ENCODE peak calls at places on chromosomes 5 and 9, in seven cellular contexts. P, Y, G, F, L, Q and H are unnamed samples.

GRCh38 chr9:77534376-77535057 is 113.6 kb downstream of the GNA14 start:
- DNase-seq in P (peak), Y (no peak), G (no peak), F (no peak), L (no peak), Q (no peak), H (peak)

GRCh38 chr9:37037137-37037743 is 3.2 kb upstream of the PAX5 start:
- DNase-seq in P (peak), Y (no peak), G (no peak), F (no peak), L (no peak), Q (no peak), H (no peak)

GRCh38 chr5:36875051-36875788 is 1.3 kb upstream of the NIPBL start:
- DNase-seq in P (peak), Y (peak), G (peak), F (peak), L (no peak), Q (peak), H (peak)

GRCh38 chr5:172561151-172561550 is 79.9 kb upstream of the NEURL1B start:
- DNase-seq in P (no peak), Y (no peak), G (no peak), F (no peak), L (no peak), Q (no peak), H (no peak)

GRCh38 chr5:91182763-91183162 is 200.4 kb downstream of the ARRDC3 start:
- DNase-seq in P (peak), Y (peak), G (no peak), F (no peak), L (no peak), Q (peak), H (no peak)

GRCh38 chr5:43601454-43602260 is 1.3 kb upstream of the NNT start:
- DNase-seq in P (no peak), Y (no peak), G (no peak), F (no peak), L (no peak), Q (no peak), H (no peak)

GRCh38 chr9:34070601-34071340 is 22.1 kb upstream of the UBAP2 start:
- DNase-seq in P (no peak), Y (no peak), G (no peak), F (no peak), L (no peak), Q (peak), H (no peak)

GRCh38 chr9:16461231-16461840 is 409.1 kb downstream of the BNC2 start:
- DNase-seq in P (no peak), Y (no peak), G (no peak), F (no peak), L (no peak), Q (no peak), H (no peak)

GRCh38 chr5:107505763-107506534 is 164.8 kb downstream of the EFNA5 start:
- DNase-seq in P (peak), Y (no peak), G (no peak), F (no peak), L (no peak), Q (no peak), H (no peak)

GRCh38 chr9:17401858-17402257 is 177.0 kb upstream of the SH3GL2 start:
- DNase-seq in P (no peak), Y (no peak), G (no peak), F (no peak), L (no peak), Q (no peak), H (no peak)

GRCh38 chr5:67453526-67453925 is 256.9 kb upstream of the CD180 start:
- DNase-seq in P (no peak), Y (no peak), G (no peak), F (no peak), L (no peak), Q (no peak), H (no peak)

GRCh38 chr5:147534172-147534951 is 24.5 kb upstream of the DPYSL3 start:
- DNase-seq in P (no peak), Y (no peak), G (no peak), F (no peak), L (no peak), Q (no peak), H (no peak)
- H3K27ac ChIP-seq in P (no peak), Y (no peak), G (no peak), F (peak), L (peak), Q (no peak), H (no peak)

GRCh38 chr5:180618487-180618829 is 27.2 kb upstream of the SCGB3A1 start:
- DNase-seq in P (no peak), Y (no peak), G (no peak), F (no peak), L (no peak), Q (no peak), H (no peak)

GRCh38 chr5:180620014-180620413 is 28.7 kb upstream of the SCGB3A1 start:
- DNase-seq in P (no peak), Y (no peak), G (no peak), F (no peak), L (no peak), Q (no peak), H (no peak)

GRCh38 chr5:180619563-180619915 is 28.2 kb upstream of the SCGB3A1 start:
- DNase-seq in P (no peak), Y (no peak), G (no peak), F (no peak), L (no peak), Q (no peak), H (no peak)

GRCh38 chr5:180621311-180621710 is 28.1 kb downstream of the FLT4 start:
- DNase-seq in P (no peak), Y (no peak), G (no peak), F (no peak), L (no peak), Q (no peak), H (no peak)

DNA sequence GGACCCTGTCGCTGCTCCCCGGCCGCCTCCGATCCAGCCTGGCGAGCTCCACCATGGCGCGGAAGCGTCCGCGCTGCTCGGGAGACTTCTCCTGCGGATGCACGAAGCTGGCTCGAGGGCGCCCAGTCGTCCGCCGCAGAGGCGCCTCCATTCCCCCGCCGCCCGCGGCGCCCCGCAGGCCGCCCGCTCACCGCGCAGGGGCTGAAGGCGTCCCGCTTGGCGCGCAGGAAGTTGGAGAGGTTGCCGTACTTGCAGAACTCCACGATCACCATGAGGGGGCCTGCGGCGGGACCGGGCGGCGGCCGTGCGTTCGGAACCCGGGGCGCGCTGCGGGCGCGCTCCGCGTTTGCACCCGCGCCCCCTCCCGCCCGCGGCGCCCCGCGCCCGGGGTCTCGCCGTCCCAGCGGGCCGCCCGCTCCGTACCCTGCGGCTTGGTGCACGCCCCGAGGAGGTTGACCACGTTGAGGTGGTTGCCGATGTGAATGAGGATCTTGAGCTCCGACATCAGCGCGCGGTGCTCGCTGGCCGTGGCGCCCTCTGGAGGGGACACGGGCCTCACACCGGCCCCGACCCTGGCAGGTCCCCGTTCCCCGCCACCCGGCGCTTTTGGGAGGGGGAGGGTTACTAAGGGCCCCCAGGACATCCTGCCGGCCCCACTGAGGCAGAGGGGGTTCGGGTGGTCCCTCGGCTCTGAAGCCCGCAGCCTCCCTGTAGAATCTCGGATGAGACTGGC is 27.7 kb upstream of the SCGB3A1 start:
- DNase-seq in P (no peak), Y (no peak), G (no peak), F (no peak), L (peak), Q (no peak), H (no peak)
- H3K4me3 ChIP-seq in P (no peak), Y (peak), G (no peak), F (peak), L (peak), Q (no peak), H (no peak)

DNA sequence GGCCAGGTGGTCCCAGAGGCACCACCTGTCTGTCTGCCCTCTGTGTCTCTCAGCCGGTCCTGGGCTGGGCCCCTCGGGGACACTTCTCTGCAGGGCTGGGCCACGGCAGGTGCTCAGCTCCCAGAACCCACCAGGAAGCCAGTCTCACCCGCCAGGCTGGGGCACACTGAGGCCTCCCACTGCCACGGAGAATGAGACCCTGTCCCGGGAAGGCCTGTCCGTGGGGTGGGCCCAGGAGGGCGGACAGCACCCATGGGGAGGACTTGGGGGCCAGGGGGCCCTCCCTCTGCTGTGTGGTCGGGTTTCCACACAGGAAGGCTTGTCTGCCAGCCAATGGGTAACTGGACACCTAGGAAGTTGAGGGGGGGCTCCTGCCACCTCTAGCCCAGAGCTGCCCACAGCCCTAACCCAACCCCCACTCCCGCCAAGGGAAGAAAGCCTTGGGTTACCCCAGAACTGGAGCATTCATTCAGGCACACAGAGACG is 4.1 kb upstream of the TUBB4B start:
- DNase-seq in P (no peak), Y (no peak), G (no peak), F (no peak), L (no peak), Q (no peak), H (no peak)
- H3K27ac ChIP-seq in P (peak), Y (peak), G (no peak), F (no peak), L (peak), Q (peak), H (no peak)

GRCh38 chr9:27108981-27109541 is at the start of gene TEK:
- DNase-seq in P (no peak), Y (no peak), G (no peak), F (no peak), L (no peak), Q (no peak), H (no peak)
- H3K4me3 ChIP-seq in P (no peak), Y (peak), G (no peak), F (peak), L (no peak), Q (no peak), H (no peak)

GRCh38 chr5:148776780-148777179 is 49.6 kb upstream of the ADRB2 start:
- DNase-seq in P (no peak), Y (no peak), G (no peak), F (no peak), L (peak), Q (peak), H (no peak)
- H3K27ac ChIP-seq in P (no peak), Y (no peak), G (no peak), F (no peak), L (no peak), Q (no peak), H (no peak)

GRCh38 chr5:132012385-132013005 is 1.0 kb upstream of the ACSL6 start:
- DNase-seq in P (peak), Y (peak), G (no peak), F (peak), L (no peak), Q (no peak), H (peak)

GRCh38 chr5:132008961-132009680 is 2.3 kb downstream of the ACSL6 start:
- DNase-seq in P (no peak), Y (no peak), G (no peak), F (no peak), L (no peak), Q (no peak), H (peak)

GRCh38 chr5:132009706-132010405 is 1.6 kb downstream of the ACSL6 start:
- DNase-seq in P (no peak), Y (no peak), G (no peak), F (no peak), L (no peak), Q (no peak), H (no peak)

GRCh38 chr5:132011561-132012384 is at the start of gene ACSL6:
- DNase-seq in P (peak), Y (peak), G (peak), F (no peak), L (peak), Q (peak), H (peak)

GRCh38 chr5:132010645-132011560 is 555 bp downstream of the ACSL6 start:
- DNase-seq in P (no peak), Y (no peak), G (no peak), F (no peak), L (no peak), Q (no peak), H (peak)
- H3K4me3 ChIP-seq in P (peak), Y (peak), G (peak), F (peak), L (peak), Q (no peak), H (no peak)

GRCh38 chr5:169185626-169186025 is 115.3 kb downstream of the SLIT3 start:
- DNase-seq in P (no peak), Y (no peak), G (no peak), F (no peak), L (no peak), Q (no peak), H (no peak)
- H3K27ac ChIP-seq in P (no peak), Y (no peak), G (no peak), F (no peak), L (no peak), Q (no peak), H (no peak)

GRCh38 chr9:126612329-126612812 is 1.4 kb upstream of the LMX1B start:
- DNase-seq in P (no peak), Y (no peak), G (no peak), F (no peak), L (no peak), Q (no peak), H (no peak)
- H3K4me3 ChIP-seq in P (no peak), Y (peak), G (peak), F (peak), L (peak), Q (no peak), H (no peak)